ENCODE peak calls at places on chromosomes 12 and 14, in seven cellular contexts. U is heart left ventricle; A is naive thymus-derived CD4-positive, alpha-beta T cell; M is DND-41; W is MG63; N is cardiac muscle cell; F is hepatocyte. D is an unnamed sample. For H3K36me3 and H3K27me3, the result is how much of the 10 kb centered on the place peaks cover.

GRCh38 chr12:113241191-113242017 is 20.1 kb downstream of the TPCN1 start:
- DNase-seq in F (peak), N (peak), U (no peak), W (peak), M (no peak), A (no peak), D (no peak)

GRCh38 chr12:122730215-122731014 is at the start of gene HCAR1:
- DNase-seq in M (peak), U (no peak), A (peak), N (peak), F (peak), W (peak), D (no peak)

GRCh38 chr12:14416658-14417057 is 51.2 kb downstream of the ATF7IP start:
- DNase-seq in U (peak), N (peak), M (peak), F (peak), W (no peak), A (no peak), D (no peak)

GRCh38 chr14:104968153-104968527 is 10.0 kb downstream of the AHNAK2 start:
- DNase-seq in A (no peak), M (no peak), N (peak), W (no peak), F (peak), U (peak), D (no peak)

GRCh38 chr12:730550-730949 is 21.8 kb upstream of the WNK1 start:
- DNase-seq in A (no peak), M (no peak), W (no peak), F (no peak), N (no peak), U (no peak), D (no peak)

GRCh38 chr12:89636776-89637160 is 71.9 kb downstream of the ATP2B1 start:
- DNase-seq in W (no peak), A (no peak), M (no peak), F (no peak), U (no peak), N (no peak), D (no peak)

GRCh38 chr12:6396031-6396430 is 12.1 kb downstream of the LTBR start:
- DNase-seq in N (no peak), M (no peak), F (no peak), A (no peak), W (no peak), U (no peak), D (no peak)

GRCh38 chr14:33777651-33778050 is 173.2 kb downstream of the EGLN3 start:
- DNase-seq in A (no peak), N (no peak), W (peak), U (no peak), F (no peak), M (no peak), D (no peak)

GRCh38 chr12:93163260-93164036 is 214.3 kb upstream of the NUDT4 start:
- DNase-seq in N (no peak), A (no peak), U (no peak), M (no peak), F (no peak), W (no peak), D (no peak)

GRCh38 chr14:101628975-101629374 is 67.7 kb downstream of the DIO3 start:
- DNase-seq in F (no peak), U (no peak), M (no peak), W (no peak), A (no peak), N (no peak), D (no peak)

GRCh38 chr12:72074065-72074464 is 135.4 kb downstream of the TPH2 start:
- DNase-seq in U (no peak), N (no peak), F (no peak), W (no peak), M (no peak), A (no peak), D (no peak)

GRCh38 chr12:78483767-78484315 is 380.7 kb upstream of the SYT1 start:
- DNase-seq in A (no peak), M (no peak), U (no peak), N (no peak), F (no peak), W (no peak), D (no peak)

GRCh38 chr12:53993397-53994267 is 6.3 kb upstream of the HOXC9 start:
- DNase-seq in W (no peak), A (no peak), M (no peak), F (no peak), N (no peak), U (no peak), D (no peak)

GRCh38 chr12:108635201-108635996 is 1.7 kb upstream of the SELPLG start:
- DNase-seq in U (no peak), A (peak), F (no peak), W (no peak), N (no peak), M (peak), D (peak)

GRCh38 chr14:75295061-75295461 is 16.4 kb downstream of the FOS start:
- DNase-seq in U (peak), A (no peak), M (no peak), F (peak), N (peak), W (peak), D (no peak)

GRCh38 chr14:96581902-96582640 is 79.9 kb downstream of the PAPOLA start:
- DNase-seq in F (no peak), N (no peak), U (no peak), A (peak), W (no peak), M (no peak), D (no peak)

GRCh38 chr14:56702515-56702914 is 107.8 kb downstream of the OTX2 start:
- DNase-seq in M (no peak), U (no peak), W (no peak), N (no peak), F (no peak), A (no peak), D (no peak)

GRCh38 chr12:29591140-29592020 is 93.9 kb upstream of the OVCH1 start:
- DNase-seq in W (peak), N (peak), U (peak), M (no peak), F (peak), A (no peak), D (no peak)

GRCh38 chr14:100788517-100789365 is 37.2 kb upstream of the MEG3 start:
- DNase-seq in A (no peak), W (no peak), N (no peak), M (no peak), F (no peak), U (no peak), D (no peak)

DNA sequence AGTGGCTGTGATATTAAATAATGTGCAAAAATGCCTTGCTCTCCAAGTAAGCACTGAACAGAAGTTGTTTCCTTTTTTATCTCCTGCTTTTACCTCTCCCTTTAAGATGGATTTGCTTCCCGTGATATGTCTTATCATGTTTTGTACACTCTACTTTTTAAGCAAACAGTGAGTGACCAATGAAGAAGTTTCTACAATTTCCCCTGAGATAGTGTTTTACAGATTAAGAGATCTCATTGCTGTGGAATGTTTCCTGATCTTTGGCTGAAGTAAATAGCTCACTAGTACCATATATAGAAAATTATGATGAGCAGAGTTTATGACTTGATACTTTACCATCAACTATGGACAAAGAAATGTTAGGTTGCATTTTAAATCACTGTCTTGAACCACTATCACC is 184.8 kb upstream of the PDE3A start:
- DNase-seq in W (no peak), F (peak), A (no peak), U (no peak), N (peak), M (no peak), D (no peak)
- H3K4me3 ChIP-seq in W (no peak), F (no peak), A (no peak), U (no peak), N (no peak), M (no peak), D (no peak)

GRCh38 chr12:57211791-57212700 is 4.5 kb upstream of the NXPH4 start:
- DNase-seq in N (no peak), M (no peak), F (no peak), A (no peak), W (no peak), U (no peak), D (no peak)
- H3K36me3 ChIP-seq in N (under half), M (under half), F (under half), A (under half), W (under half), U (half or more), D (under half)

GRCh38 chr12:15842106-15842505 is 40.1 kb upstream of the STRAP start:
- DNase-seq in N (peak), F (no peak), A (no peak), W (no peak), U (no peak), M (no peak), D (no peak)
- H3K27me3 ChIP-seq in N (under half), F (under half), A (under half), W (under half), U (under half), M (under half), D (under half)

GRCh38 chr14:31025335-31026075 is at the start of gene AP4S1:
- DNase-seq in F (peak), M (peak), U (peak), N (no peak), A (peak), W (peak), D (peak)

GRCh38 chr14:31026395-31027096 is 367 bp upstream of the STRN3 start:
- DNase-seq in N (peak), F (peak), A (peak), M (peak), U (peak), W (peak), D (peak)

GRCh38 chr14:31026076-31026394 is at the start of gene STRN3:
- DNase-seq in N (no peak), U (no peak), A (no peak), W (no peak), F (no peak), M (no peak), D (no peak)

GRCh38 chr14:31029016-31029970 is 3.1 kb upstream of the STRN3 start:
- DNase-seq in N (no peak), A (no peak), M (no peak), W (no peak), U (no peak), F (no peak), D (no peak)

DNA sequence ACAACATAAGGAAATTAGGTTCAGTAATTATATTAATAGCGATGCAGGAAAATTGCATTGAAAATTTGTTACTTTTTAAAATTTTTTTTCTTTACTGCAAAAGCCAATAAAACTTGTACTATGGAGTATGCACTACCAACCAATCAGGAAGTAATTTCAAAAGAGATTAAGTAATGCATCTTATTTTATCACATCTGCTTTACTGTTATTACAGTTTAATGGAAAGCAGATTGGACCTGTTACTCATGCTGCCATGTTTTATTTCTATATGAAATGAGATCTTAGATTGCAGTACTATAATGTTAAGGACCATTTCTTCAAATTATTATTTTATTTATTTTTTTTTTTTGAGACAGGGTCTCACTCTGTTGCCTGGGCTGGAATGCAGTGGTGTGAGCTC is 1.7 kb upstream of the STRN3 start:
- DNase-seq in N (no peak), W (no peak), A (no peak), M (no peak), F (no peak), U (no peak), D (no peak)
- H3K4me3 ChIP-seq in N (no peak), W (no peak), A (no peak), M (no peak), F (peak), U (no peak), D (no peak)

DNA sequence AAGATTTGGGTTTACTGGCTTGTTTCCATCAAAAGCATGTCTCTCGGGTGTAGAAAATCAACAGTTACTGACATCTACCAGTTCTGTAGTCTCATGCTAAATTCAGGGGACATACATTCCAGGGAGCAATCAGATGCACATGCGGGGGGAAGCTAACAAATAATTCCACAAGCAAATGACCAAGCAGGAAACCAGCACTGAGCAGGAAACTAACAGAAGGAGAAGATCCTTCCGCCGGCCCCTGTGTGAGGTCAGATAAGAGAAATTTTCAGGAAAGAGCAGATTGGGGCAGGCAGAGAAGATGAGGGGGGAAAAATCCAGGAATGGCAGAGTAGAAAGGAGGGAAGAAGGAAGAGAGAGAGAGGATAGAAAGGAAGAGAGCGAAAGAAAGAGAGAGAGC is 127.6 kb upstream of the TMCC3 start:
- DNase-seq in M (no peak), U (no peak), A (no peak), W (no peak), N (no peak), F (no peak), D (no peak)
- H3K36me3 ChIP-seq in M (under half), U (under half), A (under half), W (under half), N (under half), F (under half), D (under half)

DNA sequence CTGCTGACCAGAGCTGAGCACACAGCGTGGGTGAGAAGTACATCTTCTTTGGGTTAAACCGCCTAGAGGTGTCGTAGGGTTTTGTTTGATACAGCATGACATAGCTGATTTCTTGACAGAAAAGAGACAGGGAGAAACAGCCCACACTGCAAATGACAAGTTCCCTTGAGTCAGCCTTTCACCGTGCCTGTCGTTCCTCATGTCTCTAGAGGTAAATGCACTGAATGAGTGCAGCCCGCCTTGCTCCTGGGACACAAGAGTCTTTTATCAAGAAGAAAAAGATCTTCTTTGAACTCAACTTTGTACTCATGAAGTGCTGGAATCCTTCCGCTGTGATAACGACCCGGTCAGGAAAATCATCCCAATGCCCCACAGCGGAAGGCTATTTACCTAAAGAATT is 77.6 kb downstream of the TMEM132D start:
- DNase-seq in N (no peak), F (no peak), W (no peak), U (no peak), A (no peak), M (no peak), D (no peak)
- H3K27me3 ChIP-seq in N (under half), F (under half), W (under half), U (under half), A (under half), M (under half), D (under half)

GRCh38 chr12:125148316-125148715 is 83.1 kb downstream of the AACS start:
- DNase-seq in M (no peak), F (no peak), A (no peak), U (no peak), W (no peak), N (no peak), D (no peak)
- H3K4me3 ChIP-seq in M (no peak), F (no peak), A (no peak), U (no peak), W (no peak), N (no peak), D (no peak)

DNA sequence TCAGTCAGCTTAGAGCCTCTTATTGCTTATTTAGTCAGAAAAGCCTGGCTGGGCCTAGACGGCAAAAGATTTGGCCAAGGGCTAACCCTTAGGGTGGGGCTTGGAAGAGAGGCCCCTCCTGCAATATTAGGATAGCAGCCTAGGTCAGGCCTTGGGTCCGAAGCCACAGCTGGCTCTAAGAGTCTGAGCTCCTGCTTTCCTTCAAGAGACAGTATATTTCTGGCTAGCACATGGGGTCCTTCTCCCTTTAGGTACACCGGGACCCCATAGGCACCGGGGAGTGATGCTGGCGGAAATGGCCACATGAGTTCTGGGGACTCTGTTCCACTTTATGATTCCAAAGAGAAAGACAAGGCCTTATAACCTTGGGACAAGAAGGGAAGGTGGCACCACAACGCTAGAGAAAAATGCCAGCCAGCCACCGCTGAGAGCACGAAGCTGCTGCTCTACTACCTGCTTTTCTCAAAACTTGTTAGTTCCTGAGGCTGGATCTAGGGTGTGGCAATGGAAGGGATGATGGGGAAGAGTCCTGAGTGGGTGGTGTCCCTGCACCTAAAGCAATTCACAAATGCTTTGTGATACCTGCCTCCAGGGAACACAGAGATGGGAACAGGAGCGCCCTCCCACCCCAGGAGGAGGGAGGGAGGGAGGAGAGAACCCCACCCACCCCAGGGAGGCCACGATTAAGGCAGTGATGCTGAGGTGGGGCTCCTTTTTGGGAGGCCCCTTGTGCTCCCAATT is 3.1 kb upstream of the AVIL start:
- DNase-seq in U (no peak), N (no peak), A (no peak), M (no peak), F (no peak), W (no peak), D (no peak)
- H3K36me3 ChIP-seq in U (half or more), N (half or more), A (under half), M (half or more), F (under half), W (half or more), D (under half)

GRCh38 chr14:53953002-53953827 is 3.4 kb downstream of the BMP4 start:
- DNase-seq in A (peak), W (peak), F (peak), N (peak), M (no peak), U (peak), D (peak)

GRCh38 chr14:53953828-53954550 is 2.6 kb downstream of the BMP4 start:
- DNase-seq in F (peak), U (peak), W (peak), M (no peak), N (peak), A (peak), D (peak)

GRCh38 chr14:53950031-53950793 is 6.4 kb downstream of the BMP4 start:
- DNase-seq in F (no peak), M (no peak), U (no peak), W (no peak), A (no peak), N (no peak), D (no peak)

GRCh38 chr14:53952533-53952932 is 4.1 kb downstream of the BMP4 start:
- DNase-seq in W (no peak), F (peak), A (no peak), N (peak), U (no peak), M (no peak), D (no peak)

DNA sequence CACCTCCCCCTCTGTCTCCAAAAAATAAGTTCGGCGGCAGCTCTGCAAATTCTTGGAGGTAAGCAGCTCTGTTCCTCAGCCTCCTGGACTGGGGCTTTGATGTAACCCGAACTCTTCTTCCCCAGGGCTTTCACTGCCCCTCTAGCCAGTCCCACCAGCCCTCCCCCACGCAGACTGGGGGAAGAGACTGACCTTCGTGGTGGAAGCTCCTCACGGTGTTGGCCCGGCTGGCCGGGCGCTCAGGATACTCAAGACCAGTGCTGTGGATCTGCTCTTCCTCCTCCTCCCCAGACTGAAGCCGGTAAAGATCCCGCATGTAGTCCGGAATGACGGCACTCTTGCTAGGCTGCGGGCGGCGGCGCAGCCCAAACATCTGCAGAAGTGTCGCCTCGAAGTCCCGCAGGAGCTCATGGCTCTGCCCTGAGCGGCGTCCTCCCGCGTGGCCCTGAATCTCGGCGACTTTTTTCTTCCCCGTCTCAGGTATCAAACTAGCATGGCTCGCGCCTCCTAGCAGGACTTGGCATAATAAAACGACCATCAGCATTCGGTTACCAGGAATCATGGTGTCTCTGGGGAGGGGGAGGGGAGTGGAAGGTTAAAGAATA is 4.9 kb downstream of the BMP4 start:
- DNase-seq in F (peak), N (peak), A (no peak), W (no peak), M (no peak), U (no peak), D (no peak)
- H3K27me3 ChIP-seq in F (under half), N (under half), A (under half), W (under half), M (under half), U (under half), D (under half)

DNA sequence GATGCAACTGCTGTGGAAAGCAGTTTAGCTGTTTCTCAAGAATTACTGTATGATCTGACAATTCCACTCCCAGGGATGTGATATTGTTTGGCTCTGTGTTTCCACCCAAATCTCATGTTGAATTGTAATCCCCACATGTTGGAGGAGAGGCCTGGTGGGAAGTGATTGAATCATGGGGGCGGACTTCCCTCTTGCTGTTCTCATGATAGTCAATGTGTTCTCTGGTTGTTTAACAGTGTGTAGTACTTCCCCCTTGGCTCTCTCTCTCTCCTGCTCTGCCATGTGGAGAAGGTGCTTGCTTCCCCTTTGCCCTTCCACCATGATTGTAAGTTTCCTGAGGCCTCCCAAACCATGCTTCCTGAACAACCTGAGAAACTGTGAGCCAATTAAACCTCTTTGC is 93.4 kb upstream of the CPM start:
- DNase-seq in A (no peak), M (no peak), N (no peak), U (no peak), W (no peak), F (no peak), D (no peak)
- H3K4me3 ChIP-seq in A (no peak), M (no peak), N (no peak), U (no peak), W (no peak), F (no peak), D (no peak)

D was measured in GM06990.